ENCODE peak calls at places on chromosome 5, in six cellular contexts. I is activated CD8-positive, alpha-beta memory T cell treated with anti-CD3 and anti-CD28 coated beads, Interleukin-2, amount 50 U/mL, for 4 hours; O is HuH-7.5; K is NCI-H446; V is RPMI8226; M is Caki2. Q is an unnamed sample.

GRCh38 chr5:112737088-112737471 is 605 bp upstream of the APC start:
- DNase-seq in V (no peak), M (no peak), K (no peak), I (no peak), O (no peak), Q (no peak)

GRCh38 chr5:10133830-10134229 is 115.9 kb downstream of the ATPSCKMT start:
- DNase-seq in V (no peak), I (no peak), O (no peak), K (peak), M (no peak), Q (no peak)

GRCh38 chr5:172860520-172861443 is 26.7 kb downstream of the ERGIC1 start:
- DNase-seq in O (no peak), V (no peak), I (no peak), K (no peak), M (peak), Q (no peak)

GRCh38 chr5:7425830-7426229 is 29.9 kb downstream of the ADCY2 start:
- DNase-seq in O (no peak), I (no peak), V (no peak), K (no peak), M (no peak), Q (no peak)

GRCh38 chr5:177096162-177097015 is 9.7 kb downstream of the FGFR4 start:
- DNase-seq in O (no peak), M (no peak), V (no peak), I (no peak), K (no peak), Q (no peak)

GRCh38 chr5:103910002-103910401 is 347.4 kb upstream of the NUDT12 start:
- DNase-seq in M (no peak), I (no peak), K (no peak), O (no peak), V (no peak), Q (no peak)

GRCh38 chr5:136337788-136338187 is 27.6 kb downstream of the TRPC7 start:
- DNase-seq in I (no peak), M (no peak), V (no peak), K (no peak), O (no peak), Q (no peak)

GRCh38 chr5:24623018-24623417 is 21.8 kb downstream of the CDH10 start:
- DNase-seq in K (peak), V (no peak), I (no peak), O (no peak), M (no peak), Q (no peak)

GRCh38 chr5:135129307-135129706 is 95.3 kb upstream of the PITX1 start:
- DNase-seq in O (no peak), V (no peak), I (no peak), K (no peak), M (no peak), Q (no peak)

GRCh38 chr5:107104774-107105050 is 566.0 kb downstream of the EFNA5 start:
- DNase-seq in O (no peak), I (no peak), K (no peak), M (peak), V (peak), Q (no peak)

GRCh38 chr5:142697846-142698245 is 12.0 kb upstream of the FGF1 start:
- DNase-seq in K (no peak), M (no peak), V (no peak), O (no peak), I (no peak), Q (no peak)

GRCh38 chr5:59768204-59769040 is 125.1 kb downstream of the PDE4D start:
- DNase-seq in K (peak), O (no peak), V (no peak), I (no peak), M (peak), Q (peak)

GRCh38 chr5:134523543-134524136 is 1.8 kb upstream of the JADE2 start:
- DNase-seq in M (no peak), K (no peak), I (no peak), V (peak), O (no peak), Q (no peak)

GRCh38 chr5:56854920-56855319 is 39.6 kb downstream of the MAP3K1 start:
- DNase-seq in M (no peak), I (no peak), K (no peak), O (no peak), V (no peak), Q (no peak)

GRCh38 chr5:142023836-142024235 is 11.0 kb upstream of the GNPDA1 start:
- DNase-seq in K (no peak), V (no peak), O (no peak), M (no peak), I (no peak), Q (no peak)

GRCh38 chr5:148636353-148636752 is 18.0 kb downstream of the HTR4 start:
- DNase-seq in I (no peak), V (no peak), O (no peak), K (no peak), M (no peak), Q (no peak)

GRCh38 chr5:172175263-172175719 is 12.7 kb downstream of the STK10 start:
- DNase-seq in O (no peak), I (peak), M (no peak), V (peak), K (no peak), Q (no peak)

GRCh38 chr5:148791334-148791667 is 35.1 kb upstream of the ADRB2 start:
- DNase-seq in O (no peak), K (no peak), V (no peak), M (no peak), I (no peak), Q (no peak)

GRCh38 chr5:143938230-143938629 is 126.3 kb downstream of the HMHB1 start:
- DNase-seq in V (no peak), K (no peak), M (no peak), O (no peak), I (no peak), Q (no peak)

GRCh38 chr5:31393126-31393525 is 138.8 kb downstream of the DROSHA start:
- DNase-seq in I (no peak), O (no peak), V (no peak), K (no peak), M (no peak), Q (no peak)

GRCh38 chr5:9431496-9432258 is 114.2 kb downstream of the SEMA5A start:
- DNase-seq in I (no peak), K (no peak), V (no peak), O (no peak), M (no peak), Q (no peak)

GRCh38 chr5:452856-453710 is 10.1 kb downstream of the EXOC3 start:
- DNase-seq in I (peak), K (no peak), O (no peak), V (no peak), M (no peak), Q (no peak)

GRCh38 chr5:90606539-90606938 is 47.9 kb downstream of the ADGRV1 start:
- DNase-seq in M (no peak), V (peak), O (no peak), I (no peak), K (peak), Q (no peak)

GRCh38 chr5:127042593-127042992 is 12.2 kb upstream of the MARCHF3 start:
- DNase-seq in I (no peak), K (no peak), O (no peak), V (no peak), M (no peak), Q (no peak)

GRCh38 chr5:119300311-119300670 is 55.5 kb upstream of the TNFAIP8 start:
- DNase-seq in I (no peak), K (no peak), O (no peak), V (no peak), M (no peak), Q (no peak)

GRCh38 chr5:140213370-140213983 is 38.5 kb downstream of the CYSTM1 start:
- DNase-seq in V (no peak), K (no peak), I (no peak), O (no peak), M (no peak), Q (no peak)

GRCh38 chr5:98999631-99000030 is 70.8 kb upstream of the CHD1 start:
- DNase-seq in I (no peak), M (no peak), O (no peak), K (no peak), V (no peak), Q (no peak)

GRCh38 chr5:89407053-89407452 is 524.1 kb upstream of the MEF2C start:
- DNase-seq in M (no peak), O (no peak), I (no peak), V (no peak), K (no peak), Q (no peak)

GRCh38 chr5:60487466-60487865 is 212.5 kb downstream of the DEPDC1B start:
- DNase-seq in K (peak), I (no peak), O (no peak), V (no peak), M (peak), Q (no peak)